ENCODE peak calls at places on chromosomes 7 and 10, in seven cellular contexts. N is HCT116, T is lower leg skin, X is tibial nerve, O is upper lobe of left lung, S is spleen, K is body of pancreas. C is an unnamed sample.

GRCh38 chr7:138713191-138713590 is 12.0 kb upstream of the SVOPL start:
- DNase-seq in N (no peak), T (no peak), X (no peak), O (no peak), S (no peak), K (no peak), C (no peak)

GRCh38 chr10:24893127-24893526 is 59.3 kb downstream of the PRTFDC1 start:
- DNase-seq in N (no peak), T (no peak), X (no peak), O (no peak), S (no peak), K (no peak), C (no peak)

GRCh38 chr10:32298066-32298812 is 48.7 kb downstream of the EPC1 start:
- DNase-seq in N (peak; percentile 13), T (no peak), X (no peak), O (no peak), S (no peak), K (no peak), C (no peak)

GRCh38 chr7:139153832-139154231 is 44.3 kb upstream of the ZC3HAV1 start:
- DNase-seq in N (no peak), T (no peak), X (no peak), O (no peak), S (no peak), K (no peak), C (no peak)

GRCh38 chr7:17142831-17143541 is 155.5 kb upstream of the AHR start:
- DNase-seq in N (no peak), T (no peak), X (no peak), O (no peak), S (no peak), K (no peak), C (no peak)

GRCh38 chr7:40972426-40972825 is 730.5 kb downstream of the INHBA start:
- DNase-seq in N (no peak), T (no peak), X (no peak), O (no peak), S (no peak), K (no peak), C (no peak)

GRCh38 chr7:98312201-98312600 is 30.7 kb downstream of the BRI3 start:
- DNase-seq in N (no peak), T (no peak), X (no peak), O (no peak), S (no peak), K (no peak), C (no peak)

GRCh38 chr7:126450269-126450671 is 802.5 kb downstream of the GRM8 start:
- DNase-seq in N (no peak), T (no peak), X (no peak), O (no peak), S (no peak), K (no peak), C (no peak)

GRCh38 chr10:99328579-99329237 is 448 bp upstream of the CNNM1 start:
- DNase-seq in N (no peak), T (no peak), X (no peak), O (no peak), S (no peak), K (no peak), C (no peak)

GRCh38 chr10:110852255-110852896 is 19.4 kb upstream of the PDCD4 start:
- DNase-seq in N (peak; percentile 85), T (peak; percentile 79), X (no peak), O (no peak), S (no peak), K (peak; percentile 77), C (no peak)

GRCh38 chr10:64071218-64071617 is 550.0 kb downstream of the REEP3 start:
- DNase-seq in N (no peak), T (no peak), X (no peak), O (no peak), S (no peak), K (no peak), C (no peak)

GRCh38 chr7:73683916-73684693 is 708 bp downstream of the BUD23 start:
- DNase-seq in N (no peak), T (no peak), X (no peak), O (no peak), S (no peak), K (no peak), C (no peak)

GRCh38 chr10:65945071-65945470 is 980.8 kb upstream of the LRRTM3 start:
- DNase-seq in N (no peak), T (no peak), X (no peak), O (no peak), S (no peak), K (no peak), C (no peak)

GRCh38 chr7:34991938-34992840 is 45.1 kb downstream of the DPY19L1 start:
- DNase-seq in N (peak; percentile 39), T (no peak), X (no peak), O (no peak), S (peak; percentile 75), K (no peak), C (no peak)

GRCh38 chr7:75814407-75814947 is 871 bp upstream of the CCL24 start:
- DNase-seq in N (no peak), T (no peak), X (no peak), O (no peak), S (no peak), K (no peak), C (no peak)

GRCh38 chr7:7816084-7816483 is 97.7 kb upstream of the RPA3 start:
- DNase-seq in N (no peak), T (no peak), X (no peak), O (no peak), S (no peak), K (no peak), C (peak; percentile 8)

DNA sequence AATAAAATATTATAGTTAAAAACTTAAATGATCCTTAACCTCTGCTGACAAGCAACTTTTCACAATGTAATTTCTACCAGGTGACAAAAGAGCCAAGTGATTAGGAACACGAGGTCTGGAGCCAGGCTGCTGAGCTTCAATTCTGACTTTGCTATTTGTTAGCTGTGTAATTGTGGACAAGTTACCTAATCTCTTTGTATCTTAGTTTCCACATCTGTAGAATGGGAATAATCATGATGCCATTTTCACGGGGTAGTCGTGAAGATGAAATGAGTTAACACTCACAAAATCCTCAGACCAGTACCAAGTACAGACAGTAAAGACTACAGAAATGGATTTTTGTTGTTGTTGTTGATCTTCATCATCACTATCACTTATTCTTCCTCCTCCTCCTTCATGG is 144.5 kb downstream of the SLC25A13 start:
- DNase-seq in N (no peak), T (no peak), X (no peak), O (no peak), S (no peak), K (no peak), C (no peak)
- TF ChIP-seq POLR2A in N (no peak), T (no peak), X (no peak), O (no peak), S (no peak), K (no peak), C (no peak)

GRCh38 chr7:113170591-113170990 is 52.2 kb upstream of the SMIM30 start:
- DNase-seq in N (no peak), T (no peak), X (no peak), O (no peak), S (no peak), K (no peak), C (no peak)
- TF ChIP-seq POLR2A in N (no peak), T (no peak), X (no peak), O (no peak), S (no peak), K (no peak), C (no peak)

GRCh38 chr7:129855935-129856717 is 96.6 kb downstream of the UBE2H start:
- DNase-seq in N (no peak), T (no peak), X (no peak), O (no peak), S (no peak), K (no peak), C (no peak)

GRCh38 chr7:129855234-129855673 is 97.5 kb downstream of the UBE2H start:
- DNase-seq in N (no peak), T (no peak), X (no peak), O (no peak), S (no peak), K (no peak), C (no peak)

GRCh38 chr7:129851810-129852209 is 101.0 kb downstream of the UBE2H start:
- DNase-seq in N (no peak), T (no peak), X (no peak), O (no peak), S (no peak), K (peak; percentile 44), C (no peak)

GRCh38 chr7:129851174-129851573 is 101.6 kb downstream of the UBE2H start:
- DNase-seq in N (no peak), T (no peak), X (no peak), O (no peak), S (no peak), K (no peak), C (no peak)

DNA sequence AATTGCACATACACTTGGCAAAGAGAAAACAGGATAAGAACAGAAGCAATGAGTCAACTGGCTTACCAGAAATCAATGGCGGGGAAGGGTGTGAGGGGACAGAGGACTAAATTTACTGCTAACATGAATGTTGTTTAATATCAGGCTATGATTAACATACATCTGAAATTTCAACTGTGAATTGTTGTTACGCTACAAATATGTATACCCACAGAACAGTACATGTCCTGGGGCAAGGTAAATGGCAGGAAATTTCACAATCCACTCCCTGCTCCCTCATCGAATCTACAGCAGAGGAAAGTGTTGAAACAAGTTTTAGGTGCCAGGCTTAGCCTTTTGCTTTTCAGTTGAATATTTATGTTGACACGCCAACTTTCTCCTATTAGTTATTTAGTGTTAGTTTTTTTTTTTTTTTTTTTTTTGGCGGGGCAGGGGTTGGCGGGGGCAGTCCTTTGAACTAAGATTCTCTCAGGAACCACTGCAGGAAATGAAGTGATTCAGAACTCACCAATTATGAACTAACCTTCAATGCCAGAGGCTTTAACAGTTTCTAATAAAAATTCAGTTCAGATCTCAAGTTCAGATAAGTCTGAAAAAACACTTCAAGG is 99.0 kb downstream of the UBE2H start:
- DNase-seq in N (peak; percentile 37), T (no peak), X (no peak), O (no peak), S (no peak), K (no peak), C (no peak)
- TF ChIP-seq POLR2A in N (no peak), T (no peak), X (no peak), O (no peak), S (no peak), K (no peak), C (no peak)

GRCh38 chr10:3110782-3111625 is 43.7 kb downstream of the PFKP start:
- DNase-seq in N (no peak), T (no peak), X (no peak), O (no peak), S (no peak), K (no peak), C (no peak)
- TF ChIP-seq POLR2A in N (no peak), T (no peak), X (no peak), O (no peak), S (no peak), K (no peak), C (no peak)

GRCh38 chr7:46494026-46494425 is 573.0 kb upstream of the IGFBP3 start:
- DNase-seq in N (no peak), T (no peak), X (no peak), O (no peak), S (no peak), K (no peak), C (no peak)
- TF ChIP-seq POLR2A in N (no peak), T (no peak), X (no peak), O (no peak), S (no peak), K (no peak), C (no peak)

C was measured in GM12891.